ENCODE peak calls at places on chromosomes 5 and 9, in five cellular contexts. T is BJ, K is cardiac fibroblast, A is foreskin fibroblast, Q is cardiac muscle cell. Y is an unnamed sample.

GRCh38 chr9:88106492-88106891 is 31.8 kb downstream of the SPATA31C2 start:
- DNase-seq in A (peak), K (peak), Q (peak), T (peak), Y (no peak)

GRCh38 chr5:90954951-90955635 is 396.5 kb downstream of the ADGRV1 start:
- DNase-seq in A (no peak), K (peak), T (no peak), Q (no peak), Y (no peak)

GRCh38 chr5:106755789-106756188 is 914.9 kb downstream of the EFNA5 start:
- DNase-seq in A (no peak), T (no peak), K (no peak), Q (no peak), Y (no peak)

GRCh38 chr9:134690946-134691694 is 49.5 kb downstream of the COL5A1 start:
- DNase-seq in Q (no peak), T (peak), K (peak), A (peak), Y (no peak)

GRCh38 chr9:93171261-93171660 is 12.7 kb upstream of the WNK2 start:
- DNase-seq in K (no peak), A (no peak), Q (no peak), T (no peak), Y (no peak)

GRCh38 chr5:99068944-99069650 is 140.3 kb upstream of the CHD1 start:
- DNase-seq in Q (no peak), A (no peak), T (no peak), K (no peak), Y (no peak)

GRCh38 chr9:98501776-98502175 is 207.0 kb downstream of the GABBR2 start:
- DNase-seq in Q (no peak), T (no peak), A (no peak), K (no peak), Y (no peak)

GRCh38 chr9:126701820-126702500 is 88.2 kb downstream of the LMX1B start:
- DNase-seq in T (no peak), K (no peak), Q (no peak), A (no peak), Y (no peak)

GRCh38 chr5:140358738-140359310 is 1.2 kb upstream of the SLC4A9 start:
- DNase-seq in Q (peak), T (no peak), K (peak), A (peak), Y (no peak)

GRCh38 chr5:67475489-67475888 is 278.9 kb upstream of the CD180 start:
- DNase-seq in A (peak), K (no peak), Q (no peak), T (no peak), Y (no peak)

GRCh38 chr9:71895122-71895521 is 15.9 kb downstream of the ABHD17B start:
- DNase-seq in A (no peak), K (peak), T (no peak), Q (peak), Y (no peak)

GRCh38 chr9:92590386-92590785 is 54.6 kb upstream of the ECM2 start:
- DNase-seq in Q (peak), K (peak), A (peak), T (no peak), Y (no peak)

GRCh38 chr5:127536687-127537086 is 19.2 kb downstream of the PRRC1 start:
- DNase-seq in T (no peak), A (no peak), Q (peak), K (peak), Y (no peak)

GRCh38 chr5:13511442-13511841 is 433.0 kb downstream of the DNAH5 start:
- DNase-seq in T (no peak), A (no peak), K (no peak), Q (no peak), Y (no peak)

GRCh38 chr5:139641116-139642080 is 6.8 kb upstream of the CXXC5 start:
- DNase-seq in K (no peak), A (peak), Q (no peak), T (no peak), Y (no peak)

GRCh38 chr9:87567566-87567965 is 69.9 kb downstream of the DAPK1 start:
- DNase-seq in T (no peak), Q (peak), A (no peak), K (peak), Y (no peak)

GRCh38 chr5:75043736-75044264 is 8.6 kb downstream of the GCNT4 start:
- DNase-seq in A (no peak), T (no peak), Q (no peak), K (no peak), Y (no peak)

GRCh38 chr5:132221781-132222648 is 5.6 kb downstream of the P4HA2 start:
- DNase-seq in Q (peak), T (peak), A (peak), K (peak), Y (no peak)

GRCh38 chr9:137919649-137920101 is 42.1 kb downstream of the CACNA1B start:
- DNase-seq in K (no peak), Q (no peak), T (no peak), A (no peak), Y (no peak)

GRCh38 chr5:21263361-21263760 is 1275.4 kb upstream of the CDH18 start:
- DNase-seq in T (no peak), A (no peak), Q (no peak), K (no peak), Y (no peak)

GRCh38 chr9:104091708-104092107 is 2.4 kb upstream of the SMC2 start:
- DNase-seq in A (no peak), Q (peak), K (peak), T (no peak), Y (no peak)

GRCh38 chr9:121635300-121635699 is 16.1 kb upstream of the DAB2IP start:
- DNase-seq in Q (no peak), K (no peak), A (no peak), T (no peak), Y (no peak)

GRCh38 chr5:123429993-123430392 is 6.8 kb upstream of the CEP120 start:
- DNase-seq in A (peak), T (no peak), K (peak), Q (peak), Y (no peak)

GRCh38 chr9:105877719-105878118 is 183.4 kb downstream of the TMEM38B start:
- DNase-seq in A (no peak), T (no peak), K (no peak), Q (no peak), Y (no peak)

GRCh38 chr5:157821822-157822622 is 36.9 kb downstream of the CLINT1 start:
- DNase-seq in K (peak), A (peak), Q (no peak), T (no peak), Y (no peak)

GRCh38 chr5:173753307-173754168 is 134.6 kb upstream of the CPEB4 start:
- DNase-seq in T (peak), A (peak), Q (peak), K (no peak), Y (no peak)

GRCh38 chr5:765948-766631 is 18.4 kb downstream of the ZDHHC11B start:
- DNase-seq in K (no peak), Q (no peak), T (no peak), A (no peak), Y (no peak)

GRCh38 chr9:8751531-8751930 is 952.0 kb upstream of the DMAC1 start:
- DNase-seq in K (no peak), T (no peak), Q (no peak), A (peak), Y (no peak)

GRCh38 chr5:173452098-173452497 is 123.9 kb upstream of the STC2 start:
- DNase-seq in K (peak), Q (peak), A (peak), T (peak), Y (no peak)

GRCh38 chr5:23405316-23406068 is 101.9 kb upstream of the PRDM9 start:
- DNase-seq in Q (peak), K (peak), T (no peak), A (no peak), Y (no peak)

GRCh38 chr9:114799925-114800324 is 5.9 kb downstream of the TNFSF15 start:
- DNase-seq in K (no peak), T (no peak), A (no peak), Q (no peak), Y (no peak)

GRCh38 chr5:163041254-163041653 is 396.1 kb upstream of the CCNG1 start:
- DNase-seq in K (no peak), Q (no peak), T (no peak), A (no peak), Y (no peak)

GRCh38 chr9:97372580-97372979 is 39.3 kb upstream of the TDRD7 start:
- DNase-seq in K (no peak), T (no peak), A (no peak), Q (no peak), Y (no peak)

GRCh38 chr5:133967715-133968056 is 739 bp downstream of the C5orf15 start:
- DNase-seq in T (no peak), K (peak), A (peak), Q (peak), Y (no peak)

GRCh38 chr5:133968057-133968993 is at the start of gene C5orf15:
- DNase-seq in T (peak), Q (peak), K (peak), A (peak), Y (peak)

GRCh38 chr5:133967124-133967523 is 1.3 kb downstream of the C5orf15 start:
- DNase-seq in Q (peak), T (no peak), A (peak), K (peak), Y (no peak)

GRCh38 chr5:133970325-133970671 is 1.9 kb upstream of the C5orf15 start:
- DNase-seq in T (no peak), A (no peak), Q (no peak), K (no peak), Y (no peak)

DNA sequence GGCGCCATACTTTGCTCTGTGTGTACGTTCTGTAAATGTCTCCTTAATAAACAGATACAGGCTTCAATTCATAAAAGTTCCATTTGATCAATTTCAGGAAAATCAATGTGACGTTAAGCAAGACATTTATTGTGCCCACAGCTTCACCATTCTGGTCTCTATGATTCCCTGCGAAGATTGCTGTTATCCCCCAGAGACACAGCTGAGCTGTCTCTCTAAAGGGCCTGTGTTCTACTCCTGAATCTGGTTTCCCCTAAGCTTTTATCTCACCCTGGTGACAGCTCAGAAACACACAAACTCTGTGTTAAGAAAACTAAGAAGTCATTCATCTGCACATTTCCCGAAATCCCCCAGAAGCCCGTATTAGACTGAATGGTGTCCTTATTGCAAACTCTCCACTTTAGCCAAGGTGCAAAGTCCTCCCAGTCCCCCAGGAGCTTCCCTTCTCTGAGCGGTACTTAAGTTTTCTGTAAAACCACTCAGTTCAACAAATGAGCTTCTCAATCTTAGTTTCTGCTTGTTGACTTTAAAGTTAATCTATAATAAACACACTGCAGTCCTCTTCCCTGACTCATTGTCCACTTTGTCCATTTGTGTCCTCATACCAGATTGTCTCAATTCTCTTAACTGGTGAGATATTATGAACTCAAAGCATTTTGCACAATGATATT is 1.4 kb upstream of the C5orf15 start:
- DNase-seq in Q (peak), A (peak), K (peak), T (no peak), Y (no peak)
- H3K4me3 ChIP-seq in Q (no peak), A (no peak), K (no peak), T (no peak), Y (peak)

DNA sequence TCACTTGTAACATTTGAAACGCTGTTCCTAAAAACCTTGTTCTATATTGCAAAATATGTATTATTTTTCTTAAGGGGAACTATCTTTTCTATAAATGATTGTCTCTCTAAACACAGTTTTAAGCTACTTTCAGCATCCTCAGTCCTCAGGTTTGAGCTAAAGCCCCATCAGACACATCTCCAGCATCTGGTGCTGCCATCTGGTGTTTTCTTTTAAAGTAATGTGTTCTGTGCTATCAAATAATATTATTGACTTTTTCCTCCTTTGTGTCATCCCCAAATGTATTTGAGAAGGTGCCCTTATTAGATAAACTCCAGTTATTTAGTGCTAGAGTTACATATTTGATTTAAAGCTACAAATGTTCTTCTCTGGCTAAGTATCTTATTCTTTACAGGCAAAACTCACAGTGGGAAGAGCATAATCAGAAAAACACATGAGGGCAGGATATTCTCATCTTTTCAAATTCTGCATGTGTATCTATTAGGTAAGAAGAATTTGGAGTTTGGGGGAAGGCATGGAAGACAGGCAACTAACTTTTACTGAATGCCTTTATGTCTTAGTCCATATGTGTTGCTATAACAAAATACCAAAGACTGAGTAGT is 27.5 kb downstream of the ZNF474 start:
- DNase-seq in K (peak), T (no peak), A (peak), Q (peak), Y (no peak)
- TF ChIP-seq CTCF in K (peak), T (peak), A (peak), Q (peak), Y (no peak)

DNA sequence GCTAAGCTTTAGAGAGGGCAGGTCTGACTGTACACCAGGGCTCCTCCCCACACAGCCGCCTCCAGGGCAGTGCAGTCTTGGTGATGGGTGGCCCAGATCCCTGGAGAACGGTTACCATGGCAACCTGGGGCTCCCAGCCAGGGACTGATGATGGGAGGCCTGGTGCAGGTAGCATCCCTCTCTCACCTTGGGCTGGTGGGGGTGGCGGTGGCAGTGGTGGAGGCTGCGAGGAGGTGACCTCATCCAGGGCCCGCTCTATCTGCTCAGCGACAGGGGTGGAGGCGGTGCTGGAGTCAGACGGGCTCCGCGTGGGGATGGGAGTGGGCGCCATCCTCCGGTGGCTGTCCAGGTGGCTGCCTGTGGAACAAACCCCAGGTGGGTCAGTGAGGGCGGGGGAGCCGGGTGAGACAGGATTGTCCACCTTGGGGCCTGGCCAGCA is 12.3 kb downstream of the PRR7 start:
- DNase-seq in Q (peak), K (peak), A (peak), T (no peak), Y (no peak)
- H3K4me3 ChIP-seq in Q (no peak), K (no peak), A (no peak), T (no peak), Y (no peak)

GRCh38 chr5:41349846-41350245 is 136.5 kb upstream of the C6 start:
- DNase-seq in Q (no peak), T (no peak), K (no peak), A (no peak), Y (no peak)

GRCh38 chr5:41345295-41345694 is 132.0 kb upstream of the C6 start:
- DNase-seq in Q (peak), A (no peak), K (no peak), T (no peak), Y (no peak)

GRCh38 chr5:41347569-41347968 is 134.2 kb upstream of the C6 start:
- DNase-seq in Q (no peak), T (no peak), A (no peak), K (peak), Y (no peak)

DNA sequence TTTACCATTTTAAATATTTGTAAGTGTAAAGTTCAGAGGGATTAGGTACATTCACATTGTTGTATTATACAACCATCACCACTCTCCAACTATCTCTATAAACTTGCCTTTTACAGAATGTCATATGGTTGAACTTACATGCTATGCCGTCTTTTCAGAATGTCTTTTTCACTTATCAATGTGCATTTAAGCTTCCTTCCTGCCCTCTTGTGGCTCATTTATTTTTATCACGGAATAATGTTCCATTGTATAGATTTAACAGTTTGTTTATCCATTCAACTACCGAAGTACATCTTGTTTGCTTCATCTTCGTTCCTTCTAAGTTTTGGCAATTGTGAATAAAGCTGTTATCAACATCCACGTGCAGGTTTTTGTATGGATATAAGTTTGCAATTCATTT is 133.3 kb upstream of the C6 start:
- DNase-seq in K (peak), T (no peak), A (peak), Q (peak), Y (no peak)
- TF ChIP-seq CTCF in K (no peak), T (no peak), A (no peak), Q (peak), Y (no peak)

GRCh38 chr9:14345586-14346237 is 31.8 kb upstream of the NFIB start:
- DNase-seq in A (no peak), T (no peak), Q (no peak), K (no peak), Y (no peak)

GRCh38 chr9:14346826-14347407 is 33.0 kb upstream of the NFIB start:
- DNase-seq in Q (peak), T (no peak), A (peak), K (peak), Y (no peak)

GRCh38 chr9:14344846-14345585 is 31.1 kb upstream of the NFIB start:
- DNase-seq in T (no peak), K (no peak), A (no peak), Q (no peak), Y (no peak)

GRCh38 chr9:14347408-14348224 is 33.7 kb upstream of the NFIB start:
- DNase-seq in A (peak), K (peak), T (no peak), Q (peak), Y (no peak)

DNA sequence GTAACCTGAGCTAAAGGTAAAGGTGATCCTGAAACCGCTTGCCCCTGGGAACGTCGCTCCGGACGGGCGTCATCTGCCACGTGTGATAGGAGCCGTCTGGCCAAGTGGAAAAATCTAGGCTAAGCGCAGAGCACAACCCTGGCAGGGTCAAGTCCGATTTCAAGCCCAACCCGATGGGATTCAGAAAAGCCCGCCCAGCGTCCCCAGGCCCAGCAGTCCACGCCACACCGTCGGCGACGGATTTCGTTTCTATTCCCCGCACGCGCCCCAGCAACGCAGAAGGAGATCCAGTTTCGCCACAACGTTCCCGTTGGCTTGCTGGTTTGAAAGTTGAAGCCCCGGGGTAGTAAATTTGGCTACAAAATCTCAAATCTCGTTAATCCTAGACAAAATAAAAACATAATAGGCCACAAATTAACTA is 32.4 kb upstream of the NFIB start:
- DNase-seq in Q (peak), K (no peak), T (no peak), A (peak), Y (no peak)
- H3K4me3 ChIP-seq in Q (peak), K (peak), T (no peak), A (no peak), Y (no peak)

GRCh38 chr5:62184444-62184843 is 121.6 kb upstream of the KIF2A start:
- DNase-seq in K (no peak), A (no peak), T (no peak), Q (no peak), Y (no peak)
- TF ChIP-seq CTCF in K (no peak), A (no peak), T (no peak), Q (no peak), Y (no peak)

GRCh38 chr5:2747372-2748179 is 3.9 kb downstream of the IRX2 start:
- DNase-seq in A (no peak), T (no peak), K (no peak), Q (no peak), Y (no peak)
- H3K4me3 ChIP-seq in A (peak), T (no peak), K (peak), Q (peak), Y (no peak)

GRCh38 chr5:28346696-28347095 is 1308.3 kb upstream of the CDH9 start:
- DNase-seq in K (no peak), T (no peak), A (no peak), Q (no peak), Y (no peak)

GRCh38 chr5:28344803-28345433 is 1306.5 kb upstream of the CDH9 start:
- DNase-seq in K (peak), A (no peak), Q (peak), T (no peak), Y (no peak)
- TF ChIP-seq CTCF in K (no peak), A (no peak), Q (peak), T (no peak), Y (peak)